ENCODE peak calls at places on chromosomes 11 and 22, in seven cellular contexts. J is cardiac fibroblast; G is epithelial cell of esophagus; O is type B pancreatic cell; L is WERI-Rb-1; Q is CD8-positive, alpha-beta T cell; E is tibial artery. Y is an unnamed sample.

GRCh38 chr22:23053912-23054530 is 16.3 kb upstream of the GNAZ start:
- DNase-seq in G (no peak), L (no peak), E (peak; percentile 4), Q (no peak), J (no peak), O (no peak), Y (no peak)

GRCh38 chr11:112318661-112319060 is 58.0 kb upstream of the PLET1 start:
- DNase-seq in L (no peak), J (peak; percentile 17), Q (no peak), E (no peak), G (no peak), O (no peak), Y (no peak)

GRCh38 chr22:50444663-50445062 is 30.2 kb downstream of the SBF1 start:
- DNase-seq in J (peak; percentile 79), O (no peak), G (peak; percentile 24), E (no peak), L (no peak), Q (no peak), Y (no peak)

GRCh38 chr11:69351460-69351859 is 57.5 kb downstream of the MYEOV start:
- DNase-seq in J (peak; percentile 70), O (no peak), G (peak; percentile 52), E (no peak), Q (no peak), L (no peak), Y (no peak)

GRCh38 chr11:128302425-128303186 is 284.8 kb downstream of the ETS1 start:
- DNase-seq in J (no peak), L (no peak), Q (peak; percentile 88), O (no peak), G (no peak), E (no peak), Y (no peak)

GRCh38 chr11:92703431-92703830 is 266.0 kb upstream of the MTNR1B start:
- DNase-seq in O (no peak), Q (no peak), J (peak; percentile 10), E (no peak), G (no peak), L (no peak), Y (no peak)

GRCh38 chr11:105790841-105791240 is 181.0 kb downstream of the GRIA4 start:
- DNase-seq in O (no peak), Q (no peak), J (no peak), G (no peak), E (no peak), L (peak; percentile 45), Y (no peak)

GRCh38 chr22:30877662-30878515 is 90.7 kb downstream of the MORC2 start:
- DNase-seq in Q (no peak), J (no peak), L (no peak), E (no peak), G (no peak), O (no peak), Y (no peak)

GRCh38 chr22:22422629-22423112 is 85.9 kb downstream of the ZNF280B start:
- DNase-seq in Q (peak; percentile 66), L (peak; percentile 84), E (peak; percentile 54), J (peak; percentile 69), O (no peak), G (peak; percentile 72), Y (peak; percentile 80)

GRCh38 chr11:44032304-44033085 is 15.3 kb upstream of the ACCSL start:
- DNase-seq in Q (no peak), G (peak; percentile 26), L (no peak), O (peak; percentile 20), J (peak; percentile 63), E (peak; percentile 92), Y (no peak)

GRCh38 chr11:33861911-33862310 is 30.0 kb downstream of the LMO2 start:
- DNase-seq in G (no peak), Q (no peak), J (no peak), E (no peak), L (no peak), O (no peak), Y (no peak)

GRCh38 chr22:30580896-30581295 is 6.4 kb upstream of the GAL3ST1 start:
- DNase-seq in Q (no peak), E (no peak), G (no peak), J (no peak), L (no peak), O (no peak), Y (no peak)

GRCh38 chr11:64859542-64860414 is 15.3 kb upstream of the CDC42BPG start:
- DNase-seq in E (no peak), G (no peak), L (no peak), J (no peak), O (no peak), Q (peak; percentile 72), Y (no peak)

GRCh38 chr22:43823911-43824665 is 12.0 kb upstream of the EFCAB6 start:
- DNase-seq in E (no peak), Q (no peak), L (peak; percentile 1), G (no peak), J (no peak), O (peak; percentile 44), Y (no peak)

GRCh38 chr11:116636341-116636968 is 136.3 kb downstream of the BUD13 start:
- DNase-seq in G (no peak), L (no peak), O (no peak), J (no peak), E (no peak), Q (no peak), Y (no peak)

GRCh38 chr22:37482244-37482643 is 3.9 kb downstream of the MFNG start:
- DNase-seq in E (no peak), J (no peak), L (no peak), G (no peak), Q (no peak), O (no peak), Y (no peak)

GRCh38 chr11:73379189-73379880 is 3.1 kb downstream of the RELT start:
- DNase-seq in G (no peak), O (no peak), L (no peak), Q (no peak), J (no peak), E (no peak), Y (no peak)

GRCh38 chr11:13287026-13287425 is 9.4 kb downstream of the BMAL1 start:
- DNase-seq in G (no peak), E (no peak), O (no peak), J (no peak), Q (peak; percentile 35), L (no peak), Y (no peak)

DNA sequence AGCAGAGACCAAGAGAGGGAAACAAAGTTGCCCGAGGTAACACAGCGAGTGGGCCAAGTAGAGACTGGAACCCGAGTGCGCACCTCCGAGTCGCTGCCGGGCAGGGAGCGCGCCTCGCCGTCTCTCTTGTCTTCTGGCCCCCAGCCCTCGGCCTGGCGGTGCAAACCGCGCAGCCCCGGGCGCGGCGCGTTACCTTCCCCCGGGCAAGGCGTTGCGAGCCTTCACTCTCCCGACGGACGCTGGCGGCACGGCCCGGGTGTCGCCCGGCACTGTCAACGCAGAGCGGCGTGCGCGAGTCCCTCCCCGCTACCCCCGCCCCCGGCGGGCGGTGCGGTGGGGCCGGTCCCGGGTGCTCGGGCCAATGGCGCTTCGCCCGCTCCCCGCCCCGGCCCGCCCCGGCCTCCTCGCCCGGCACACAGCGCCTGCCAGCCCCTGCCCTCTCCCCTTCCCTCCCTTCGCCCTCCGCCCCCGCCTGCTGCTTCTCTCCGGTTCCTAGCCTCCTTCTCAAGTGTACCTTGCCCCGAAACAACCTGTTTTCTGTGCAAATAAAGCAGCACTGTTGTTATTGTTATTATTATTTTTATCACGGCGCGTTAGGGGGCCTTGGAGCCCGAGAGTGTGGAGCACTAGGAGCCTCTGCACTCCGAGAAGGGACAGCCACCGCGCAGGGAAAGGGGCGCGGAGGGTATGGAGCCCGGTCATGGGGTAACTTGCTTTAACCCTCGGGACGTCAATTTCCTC is at the start of gene SYTL2:
- DNase-seq in Q (peak; percentile 71), O (peak; percentile 78), E (peak; percentile 58), J (peak; percentile 31), G (peak; percentile 72), L (peak; percentile 82), Y (peak; percentile 64)
- TF ChIP-seq CTCF in Q (no peak), O (peak; percentile 21), E (no peak), J (no peak), G (no peak), L (no peak), Y (no peak)

DNA sequence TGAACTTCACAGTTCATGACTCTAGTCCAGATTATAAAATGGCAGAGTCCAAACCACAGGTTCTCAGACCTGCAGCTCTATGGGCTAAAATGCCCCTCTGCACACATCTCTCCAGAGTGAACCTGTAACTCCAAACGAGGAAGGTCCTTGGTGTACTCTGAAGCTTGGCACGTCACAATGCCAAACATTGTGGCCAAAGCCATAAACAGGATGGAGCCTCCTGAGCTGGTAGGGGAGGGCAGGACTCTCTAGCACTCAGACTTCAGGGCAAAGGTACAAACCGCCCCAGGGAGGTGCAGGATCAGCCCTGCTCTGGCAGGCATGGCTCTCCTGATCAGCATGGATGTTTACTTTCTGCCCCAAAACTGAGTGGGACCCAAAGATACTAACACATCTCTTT is 2.3 kb downstream of the SCUBE2 start:
- DNase-seq in J (no peak), L (no peak), G (no peak), Q (no peak), E (no peak), O (no peak), Y (no peak)
- TF ChIP-seq CTCF in J (no peak), L (no peak), G (no peak), Q (no peak), E (no peak), O (no peak), Y (no peak)

DNA sequence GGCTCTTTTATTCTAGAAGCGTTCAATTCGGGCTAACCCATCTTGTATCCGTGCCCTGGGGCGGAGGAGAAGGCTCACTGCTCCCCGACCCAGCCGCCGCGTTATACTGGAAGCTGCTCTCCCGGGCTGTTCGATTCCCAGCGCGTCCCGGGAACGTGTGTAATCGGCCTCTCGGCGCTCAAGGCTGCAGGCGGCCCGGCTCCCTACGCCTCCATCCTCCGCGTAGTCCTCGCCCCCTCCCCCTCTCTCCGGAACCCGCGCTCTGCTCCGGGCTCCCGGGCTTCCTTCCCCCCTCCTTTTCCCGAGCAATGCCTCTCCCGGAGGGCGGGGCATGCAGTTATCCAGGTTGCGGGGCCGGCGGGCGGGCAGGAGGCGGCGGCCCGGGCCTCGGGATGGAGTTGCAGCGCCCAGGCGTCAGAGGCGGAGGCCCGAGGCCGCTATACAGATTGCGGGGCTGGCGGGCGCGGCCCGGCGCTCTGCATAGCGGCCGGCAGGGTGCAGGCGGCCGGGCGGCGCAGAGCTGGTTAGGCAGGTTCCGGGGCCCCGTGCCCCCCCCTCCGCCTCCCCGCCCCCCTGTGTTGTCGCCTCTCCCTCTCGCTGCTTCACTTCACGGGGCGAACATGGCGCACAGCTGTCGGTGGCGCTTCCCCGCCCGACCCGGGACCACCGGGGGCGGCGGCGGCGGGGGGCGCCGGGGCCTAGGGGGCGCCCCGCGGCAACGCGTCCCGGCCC is at the start of gene KMT2A:
- DNase-seq in Q (peak; percentile 92), L (peak; percentile 99), J (peak; percentile 99), E (peak; percentile 96), O (peak; percentile 100), G (peak; percentile 98), Y (peak; percentile 100)
- TF ChIP-seq CTCF in Q (no peak), L (no peak), J (no peak), E (no peak), O (no peak), G (no peak), Y (no peak)

GRCh38 chr11:103682318-103683184 is 353.9 kb upstream of the DDI1 start:
- DNase-seq in J (peak; percentile 94), Q (peak; percentile 27), G (peak; percentile 73), O (no peak), L (peak; percentile 77), E (peak; percentile 63), Y (peak; percentile 68)
- TF ChIP-seq CTCF in J (peak; percentile 87), Q (peak; percentile 35), G (peak; percentile 83), O (peak; percentile 86), L (peak; percentile 86), E (peak; percentile 71), Y (peak; percentile 94)